ENCODE peak calls at places on chromosomes 5 and 9, in seven cellular contexts. O is IMR-90, J is neuronal stem cell, T is H9, F is mesenchymal stem cell, M is H1, H is trophoblast cell. E is an unnamed sample.
A peak's percentile ranks its signal among the peaks of the same experiment; 100 is the strongest.

GRCh38 chr5:139043127-139043905 is 154.9 kb downstream of the SIL1 start:
- DNase-seq in F (no peak), M (no peak), H (no peak), T (no peak), J (no peak), O (peak; percentile 33), E (no peak)

GRCh38 chr9:130770679-130771442 is 64.2 kb upstream of the ABL1 start:
- DNase-seq in F (peak; percentile 85), O (peak; percentile 82), H (peak; percentile 78), J (peak; percentile 39), M (no peak), T (no peak), E (peak; percentile 75)

GRCh38 chr5:128799945-128800344 is 165.3 kb upstream of the SLC27A6 start:
- DNase-seq in J (no peak), H (no peak), O (no peak), F (no peak), M (no peak), T (peak; percentile 35), E (peak; percentile 19)

GRCh38 chr9:22483528-22484060 is 37.0 kb downstream of the DMRTA1 start:
- DNase-seq in M (no peak), T (no peak), O (no peak), H (no peak), F (no peak), J (no peak), E (no peak)

GRCh38 chr5:131943914-131944313 is 1.5 kb downstream of the MEIKIN start:
- DNase-seq in F (no peak), J (no peak), O (no peak), H (no peak), T (no peak), M (no peak), E (no peak)

GRCh38 chr5:54696931-54697330 is 179.4 kb downstream of the SNX18 start:
- DNase-seq in F (no peak), H (no peak), O (no peak), J (no peak), T (no peak), M (no peak), E (no peak)

GRCh38 chr5:104237574-104237973 is 675.0 kb upstream of the NUDT12 start:
- DNase-seq in M (no peak), O (no peak), F (no peak), J (no peak), T (no peak), H (peak; percentile 76), E (no peak)

GRCh38 chr5:55004728-55005127 is 19.3 kb upstream of the GZMK start:
- DNase-seq in F (peak; percentile 21), O (peak; percentile 65), M (no peak), T (no peak), H (peak; percentile 13), J (no peak), E (no peak)

GRCh38 chr9:125961037-125961436 is 213.9 kb downstream of the PBX3 start:
- DNase-seq in O (no peak), J (peak; percentile 12), T (no peak), F (no peak), H (no peak), M (no peak), E (no peak)

GRCh38 chr9:108755979-108756378 is 99.8 kb downstream of the ACTL7B start:
- DNase-seq in F (no peak), O (no peak), T (no peak), H (no peak), M (no peak), J (no peak), E (peak; percentile 76)
- H3K4ac ChIP-seq in F (no peak overlapping the region), O (no peak overlapping the region), T (no peak overlapping the region), H (no peak overlapping the region), M (no peak overlapping the region), J (no peak overlapping the region), E (no peak overlapping the region)

DNA sequence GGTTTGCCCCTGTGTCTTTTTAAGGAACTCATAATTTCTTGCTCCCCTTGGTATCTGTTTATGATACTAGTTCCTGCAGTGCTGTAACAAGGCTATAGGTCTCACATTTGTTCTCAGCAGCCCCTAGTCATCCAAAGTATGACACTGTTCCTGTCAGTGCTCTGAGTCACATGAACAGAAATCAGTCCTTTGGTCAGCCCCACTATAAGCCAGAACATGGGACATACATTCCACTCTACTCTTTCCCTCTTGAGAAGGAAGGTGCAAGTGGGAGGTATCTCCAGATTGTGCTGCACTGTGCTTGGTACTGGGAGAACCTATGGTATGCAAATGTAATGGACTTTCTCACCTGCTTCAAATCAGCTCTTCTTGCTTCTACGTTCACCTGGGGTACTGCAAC is 87.0 kb downstream of the IARS1 start:
- DNase-seq in J (no peak), H (peak; percentile 12), O (peak; percentile 59), T (no peak), F (peak; percentile 81), M (no peak), E (no peak)
- H3K23ac ChIP-seq in J (no peak overlapping the region), H (no peak overlapping the region), O (peak overlapping the region; percentile 12), T (no peak overlapping the region), F (no peak overlapping the region), M (no peak overlapping the region), E (no peak overlapping the region)

DNA sequence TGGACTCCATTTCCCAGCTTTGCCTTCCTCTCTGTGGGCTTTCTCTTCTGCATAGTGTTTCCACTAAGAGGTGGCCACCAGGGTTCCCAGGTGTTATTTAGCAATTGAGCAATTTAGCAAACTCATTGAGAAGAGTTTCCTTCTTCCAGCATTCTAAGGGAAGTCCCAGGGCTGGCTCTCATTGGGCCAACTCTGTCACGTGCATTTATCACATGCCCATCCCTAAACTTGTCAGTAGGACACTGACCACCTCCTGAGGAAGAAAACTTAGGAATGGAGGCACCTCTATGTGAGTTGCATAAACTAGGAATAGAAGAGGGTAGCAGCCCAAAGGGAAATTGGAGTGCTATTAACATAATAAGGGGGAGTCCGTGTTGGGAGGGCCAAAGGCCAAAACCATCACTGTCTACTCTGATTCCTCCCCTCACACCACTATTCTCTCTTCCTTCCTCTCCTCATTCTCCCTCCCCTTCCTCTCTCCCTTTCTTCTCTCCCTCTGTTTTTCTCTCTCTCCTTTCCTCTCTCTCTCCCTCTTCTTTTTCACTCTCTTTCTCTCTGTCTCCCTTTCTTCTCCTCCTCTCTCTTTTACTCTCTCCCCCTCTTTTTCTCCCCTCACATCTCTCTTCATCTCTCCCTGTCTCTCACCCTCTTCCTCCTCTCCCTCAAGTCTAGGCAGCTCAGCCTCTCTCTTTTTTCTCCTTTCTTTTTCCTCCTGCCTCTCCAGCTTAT is 213.4 kb downstream of the PALM2AKAP2 start:
- DNase-seq in O (no peak), F (no peak), J (no peak), H (no peak), M (no peak), T (no peak), E (no peak)
- H3K4ac ChIP-seq in O (no peak overlapping the region), F (no peak overlapping the region), J (no peak overlapping the region), H (no peak overlapping the region), M (no peak overlapping the region), T (no peak overlapping the region), E (no peak overlapping the region)

GRCh38 chr9:116716441-116716840 is 29.3 kb downstream of the TRIM32 start:
- DNase-seq in J (no peak), M (no peak), O (no peak), F (no peak), H (peak; percentile 93), T (no peak), E (peak; percentile 46)

GRCh38 chr9:116712781-116713180 is 25.7 kb downstream of the TRIM32 start:
- DNase-seq in T (no peak), F (no peak), M (no peak), J (no peak), O (no peak), H (peak; percentile 56), E (no peak)

GRCh38 chr9:116717150-116717549 is 30.0 kb downstream of the TRIM32 start:
- DNase-seq in J (no peak), T (no peak), M (no peak), H (no peak), F (no peak), O (no peak), E (no peak)

GRCh38 chr9:116715751-116716150 is 28.6 kb downstream of the TRIM32 start:
- DNase-seq in T (no peak), M (no peak), H (peak; percentile 98), J (no peak), F (no peak), O (no peak), E (peak; percentile 98)

DNA sequence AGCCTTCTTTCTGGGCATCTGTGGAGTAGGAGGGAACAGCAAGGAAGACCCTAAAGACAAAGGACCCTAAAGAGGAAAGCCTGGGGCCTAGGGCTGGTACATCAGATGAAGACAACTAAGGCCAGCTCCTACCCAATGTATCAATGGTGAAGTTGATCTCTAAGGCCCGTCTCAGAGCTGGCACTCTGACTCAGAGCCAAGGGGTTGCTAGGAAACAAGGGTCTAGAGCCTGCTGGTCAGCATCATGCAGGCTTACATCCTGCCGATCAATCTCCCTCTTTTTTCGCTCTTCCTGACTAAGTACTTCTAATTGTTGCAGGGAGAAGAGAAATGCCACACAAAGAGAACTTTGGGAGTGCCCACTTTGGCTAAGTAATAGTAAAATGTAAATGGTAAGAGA is 26.2 kb downstream of the TRIM32 start:
- DNase-seq in M (no peak), F (no peak), T (no peak), J (no peak), H (peak; percentile 55), O (no peak), E (peak; percentile 55)
- H3K23ac ChIP-seq in M (no peak overlapping the region), F (no peak overlapping the region), T (no peak overlapping the region), J (no peak overlapping the region), H (no peak overlapping the region), O (no peak overlapping the region), E (no peak overlapping the region)

GRCh38 chr9:20220286-20220685 is 402.0 kb downstream of the MLLT3 start:
- DNase-seq in T (no peak), O (no peak), H (no peak), F (peak; percentile 19), J (no peak), M (no peak), E (no peak)
- H3K4ac ChIP-seq in T (no peak overlapping the region), O (no peak overlapping the region), H (no peak overlapping the region), F (no peak overlapping the region), J (no peak overlapping the region), M (no peak overlapping the region), E (no peak overlapping the region)

E was measured in mesendoderm.